ENCODE peak calls at places on chromosomes 6 and 20, in five cellular contexts. U is pancreas, W is foreskin fibroblast, E is foreskin keratinocyte, D is NB4. Y is an unnamed sample.

GRCh38 chr20:3172933-3173581 is at the start of gene LZTS3:
- DNase-seq in U (peak; percentile 83), W (peak; percentile 70), E (no peak), D (peak; percentile 74), Y (peak; percentile 47)

GRCh38 chr20:63738687-63739128 is 868 bp upstream of the SLC2A4RG start:
- DNase-seq in U (peak; percentile 87), W (peak; percentile 51), E (no peak), D (no peak), Y (no peak)

GRCh38 chr6:159969204-159969912 is 476 bp downstream of the IGF2R start:
- DNase-seq in U (peak; percentile 79), W (peak; percentile 59), E (no peak), D (peak; percentile 70), Y (no peak)

GRCh38 chr6:41519748-41520699 is 26.2 kb upstream of the FOXP4 start:
- DNase-seq in U (no peak), W (no peak), E (no peak), D (no peak), Y (no peak)

GRCh38 chr6:121309768-121310473 is 24.4 kb downstream of the TBC1D32 start:
- DNase-seq in U (no peak), W (peak; percentile 57), E (peak; percentile 72), D (no peak), Y (no peak)

GRCh38 chr20:444862-445426 is 17.4 kb downstream of the TBC1D20 start:
- DNase-seq in U (no peak), W (peak; percentile 75), E (no peak), D (no peak), Y (no peak)

GRCh38 chr20:8183526-8183925 is 51.5 kb downstream of the PLCB1 start:
- DNase-seq in U (no peak), W (no peak), E (no peak), D (no peak), Y (no peak)

GRCh38 chr6:162179196-162179951 is 548.2 kb downstream of the PRKN start:
- DNase-seq in U (no peak), W (no peak), E (no peak), D (no peak), Y (no peak)

GRCh38 chr6:122392564-122393338 is 6.7 kb upstream of the HSF2 start:
- DNase-seq in U (no peak), W (no peak), E (no peak), D (no peak), Y (no peak)

GRCh38 chr20:20457392-20458126 is 89.7 kb downstream of the INSM1 start:
- DNase-seq in U (no peak), W (peak; percentile 47), E (no peak), D (no peak), Y (no peak)

GRCh38 chr6:136031982-136032381 is 180.5 kb downstream of the PDE7B start:
- DNase-seq in U (no peak), W (peak; percentile 76), E (no peak), D (peak; percentile 16), Y (no peak)

GRCh38 chr6:112050417-112050816 is 3.5 kb upstream of the CCN6 start:
- DNase-seq in U (no peak), W (no peak), E (no peak), D (no peak), Y (no peak)

GRCh38 chr6:31510007-31510406 is 12.1 kb downstream of the MICB start:
- DNase-seq in U (no peak), W (no peak), E (no peak), D (no peak), Y (no peak)

GRCh38 chr20:53748176-53748575 is 154.5 kb upstream of the ZNF217 start:
- DNase-seq in U (no peak), W (no peak), E (peak; percentile 69), D (no peak), Y (no peak)

GRCh38 chr20:22915512-22915911 is 119.6 kb upstream of the SSTR4 start:
- DNase-seq in U (no peak), W (no peak), E (no peak), D (no peak), Y (no peak)

GRCh38 chr6:168197636-168198301 is 118.8 kb upstream of the FRMD1 start:
- DNase-seq in U (no peak), W (no peak), E (no peak), D (no peak), Y (no peak)

GRCh38 chr6:168198302-168199180 is 119.5 kb upstream of the FRMD1 start:
- DNase-seq in U (no peak), W (no peak), E (no peak), D (no peak), Y (no peak)

GRCh38 chr6:168201799-168202198 is 117.8 kb downstream of the DACT2 start:
- DNase-seq in U (no peak), W (no peak), E (no peak), D (no peak), Y (no peak)

GRCh38 chr6:168200571-168201134 is 118.9 kb downstream of the DACT2 start:
- DNase-seq in U (no peak), W (no peak), E (no peak), D (no peak), Y (no peak)

GRCh38 chr6:168201383-168201782 is 118.2 kb downstream of the DACT2 start:
- DNase-seq in U (peak; percentile 67), W (no peak), E (no peak), D (no peak), Y (no peak)
- TF ChIP-seq CTCF in U (peak; percentile 34), W (no peak), E (peak; percentile 32), D (no peak), Y (no peak)

GRCh38 chr6:3887150-3887700 is 38.1 kb downstream of the FAM50B start:
- DNase-seq in U (no peak), W (peak; percentile 71), E (no peak), D (peak; percentile 35), Y (peak; percentile 32)

GRCh38 chr6:3888153-3888957 is 39.2 kb downstream of the FAM50B start:
- DNase-seq in U (no peak), W (no peak), E (no peak), D (no peak), Y (no peak)

GRCh38 chr6:3882865-3883264 is 33.7 kb downstream of the FAM50B start:
- DNase-seq in U (no peak), W (peak; percentile 94), E (no peak), D (no peak), Y (no peak)

GRCh38 chr6:3884007-3884745 is 35.0 kb downstream of the FAM50B start:
- DNase-seq in U (no peak), W (peak; percentile 82), E (peak; percentile 52), D (no peak), Y (no peak)

DNA sequence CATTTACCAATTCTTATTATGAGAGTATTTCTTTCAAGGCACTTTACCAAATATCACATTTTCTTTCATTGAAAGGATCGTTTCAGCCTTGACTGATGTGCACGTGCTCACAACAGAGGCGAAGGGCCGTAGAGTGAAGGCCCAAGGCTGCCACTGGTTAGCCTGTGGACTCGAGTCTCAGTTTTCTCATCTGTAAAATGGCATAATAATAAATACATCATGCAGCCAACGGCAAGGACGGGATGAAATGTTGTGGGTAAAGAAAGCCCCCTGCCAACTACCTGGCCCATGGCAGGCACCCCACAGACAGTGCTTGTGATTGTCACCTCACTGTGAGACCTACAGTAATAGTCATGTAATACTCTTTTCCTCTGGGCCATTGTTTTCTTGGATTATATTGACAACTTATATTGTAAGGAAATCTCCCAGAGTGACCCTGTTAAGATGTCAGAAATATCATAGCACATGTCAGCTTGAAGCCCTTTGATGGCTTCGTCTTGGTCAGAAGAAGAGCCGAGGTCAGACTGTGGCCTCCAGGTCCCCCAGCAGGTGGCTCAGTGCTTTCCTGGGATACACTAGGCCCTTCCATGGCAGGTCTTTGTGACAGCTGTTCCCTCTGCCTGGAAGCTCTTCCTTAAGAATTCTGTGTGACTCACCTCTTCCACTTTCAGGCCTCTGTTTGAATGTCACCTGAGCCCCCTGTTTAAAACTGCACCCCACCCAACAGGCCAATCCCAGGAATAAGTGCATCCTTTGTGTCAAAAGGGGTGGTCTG is 36.3 kb downstream of the FAM50B start:
- DNase-seq in U (no peak), W (no peak), E (no peak), D (no peak), Y (no peak)
- TF ChIP-seq CTCF in U (peak; percentile 29), W (peak; percentile 9), E (peak; percentile 35), D (peak; percentile 10), Y (no peak)

GRCh38 chr20:50508171-50508761 is 1.9 kb upstream of the PTPN1 start:
- DNase-seq in U (no peak), W (peak; percentile 43), E (no peak), D (no peak), Y (no peak)

GRCh38 chr20:50513169-50514034 is 3.2 kb downstream of the PTPN1 start:
- DNase-seq in U (no peak), W (peak; percentile 71), E (no peak), D (no peak), Y (no peak)

GRCh38 chr20:50512323-50512722 is 2.1 kb downstream of the PTPN1 start:
- DNase-seq in U (no peak), W (no peak), E (no peak), D (no peak), Y (no peak)

GRCh38 chr20:50510706-50511401 is 671 bp downstream of the PTPN1 start:
- DNase-seq in U (peak; percentile 58), W (no peak), E (no peak), D (peak; percentile 50), Y (no peak)

GRCh38 chr20:50509923-50510705 is at the start of gene PTPN1:
- DNase-seq in U (peak; percentile 96), W (peak; percentile 100), E (peak; percentile 97), D (peak; percentile 99), Y (peak; percentile 89)
- TF ChIP-seq CTCF in U (no peak), W (no peak), E (peak; percentile 23), D (no peak), Y (no peak)

DNA sequence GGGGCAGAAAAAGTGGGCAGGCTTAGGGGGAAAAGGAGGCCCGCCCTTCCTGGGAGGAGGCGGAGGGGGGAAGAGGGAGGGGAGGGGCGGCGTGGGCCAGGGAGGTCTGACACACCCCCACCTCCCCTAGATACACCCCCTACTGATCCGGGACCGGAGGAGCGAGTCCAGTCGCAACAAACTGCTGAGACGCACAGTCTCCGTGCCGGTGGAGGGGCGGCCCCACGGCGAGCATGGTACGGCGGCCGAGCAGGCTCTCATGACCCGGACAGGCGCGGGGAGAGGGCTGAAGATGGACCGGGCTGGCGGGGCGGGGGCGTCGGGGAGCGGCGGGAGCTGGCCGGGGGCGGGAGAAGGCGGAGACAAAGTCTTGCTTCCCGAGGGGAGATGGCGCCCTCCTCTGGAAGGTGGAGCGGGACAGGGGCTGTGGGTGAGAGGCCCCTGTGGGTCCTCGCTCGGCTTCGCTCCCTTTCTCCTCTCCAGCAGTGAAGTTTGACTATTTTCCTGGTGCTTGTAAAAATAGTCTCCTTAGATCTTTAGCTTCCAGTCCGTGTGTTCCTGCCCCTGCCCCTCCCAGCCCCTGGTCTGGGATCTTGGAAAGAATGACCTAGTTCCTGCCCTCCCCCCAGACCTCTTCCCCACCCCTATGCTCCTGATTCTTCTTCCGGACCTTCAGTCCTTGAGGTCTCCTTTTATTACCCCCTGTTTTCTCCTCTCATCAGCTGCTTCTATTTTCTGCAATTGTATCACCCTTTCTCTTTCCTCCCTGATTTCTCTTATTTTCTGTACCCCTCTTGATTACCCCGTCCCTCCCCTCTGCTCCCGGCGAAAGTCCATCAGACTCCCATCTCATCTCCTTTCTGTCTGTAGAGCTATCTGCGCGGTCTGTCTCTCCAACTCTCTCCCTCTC is 6.1 kb downstream of the SYNGAP1 start:
- DNase-seq in U (peak; percentile 91), W (peak; percentile 91), E (peak; percentile 54), D (peak; percentile 93), Y (peak; percentile 84)
- TF ChIP-seq CTCF in U (peak; percentile 27), W (peak; percentile 45), E (peak; percentile 76), D (peak; percentile 62), Y (peak; percentile 72)